ENCODE peak calls at places on chromosomes 16 and 17, in seven cellular contexts. Y is KBM-7, X is EH, H is T-helper 2 cell, V is NCI-H1105 treated with DMSO at 0.1 percent for 48 hours, R is NCI-H1092, M is posterior cingulate gyrus. W is an unnamed sample.

GRCh38 chr16:83940630-83941378 is 12.2 kb upstream of the OSGIN1 start:
- DNase-seq in Y (no peak), X (no peak), H (no peak), V (no peak), R (no peak), M (no peak), W (no peak)

GRCh38 chr17:78231991-78232759 is 744 bp downstream of the TMEM235 start:
- DNase-seq in Y (no peak), X (peak), H (no peak), V (no peak), R (no peak), M (no peak), W (no peak)

GRCh38 chr17:28747046-28747691 is 3.4 kb downstream of the TRAF4 start:
- DNase-seq in Y (no peak), X (no peak), H (no peak), V (no peak), R (peak), M (peak), W (no peak)

GRCh38 chr16:50692999-50693781 is at the start of gene NOD2:
- DNase-seq in Y (no peak), X (no peak), H (no peak), V (no peak), R (no peak), M (no peak), W (peak)

GRCh38 chr16:1010815-1011214 is 29.2 kb downstream of the SOX8 start:
- DNase-seq in Y (no peak), X (no peak), H (no peak), V (no peak), R (no peak), M (no peak), W (no peak)

GRCh38 chr16:70481929-70482536 is 27.6 kb downstream of the FCSK start:
- DNase-seq in Y (no peak), X (peak), H (no peak), V (no peak), R (no peak), M (peak), W (no peak)

GRCh38 chr17:21345236-21345635 is 30.9 kb upstream of the KCNJ12 start:
- DNase-seq in Y (no peak), X (no peak), H (no peak), V (no peak), R (no peak), M (peak), W (no peak)

GRCh38 chr16:57736419-57737281 is 1.1 kb downstream of the KATNB1 start:
- DNase-seq in Y (peak), X (peak), H (peak), V (peak), R (peak), M (peak), W (peak)

GRCh38 chr17:35432176-35433074 is at the start of gene SLFN12:
- DNase-seq in Y (no peak), X (peak), H (peak), V (no peak), R (no peak), M (no peak), W (peak)

GRCh38 chr17:31413871-31414589 is 22.6 kb downstream of the RAB11FIP4 start:
- DNase-seq in Y (no peak), X (peak), H (no peak), V (no peak), R (no peak), M (peak), W (no peak)

GRCh38 chr16:31869511-31870201 is 4.0 kb upstream of the ZNF267 start:
- DNase-seq in Y (peak), X (peak), H (peak), V (no peak), R (no peak), M (no peak), W (peak)

GRCh38 chr17:12627776-12628491 is 37.8 kb upstream of the MYOCD start:
- DNase-seq in Y (no peak), X (peak), H (no peak), V (no peak), R (no peak), M (no peak), W (no peak)

GRCh38 chr16:51140112-51140511 is 11.0 kb downstream of the SALL1 start:
- DNase-seq in Y (no peak), X (no peak), H (no peak), V (no peak), R (no peak), M (no peak), W (no peak)

GRCh38 chr17:8146381-8147140 is 5.6 kb downstream of the PER1 start:
- DNase-seq in Y (no peak), X (no peak), H (no peak), V (no peak), R (no peak), M (peak), W (no peak)

GRCh38 chr17:56616239-56616638 is 22.7 kb downstream of the NOG start:
- DNase-seq in Y (no peak), X (no peak), H (no peak), V (no peak), R (no peak), M (no peak), W (no peak)

GRCh38 chr17:2841606-2842005 is 45.4 kb downstream of the RAP1GAP2 start:
- DNase-seq in Y (no peak), X (peak), H (no peak), V (no peak), R (no peak), M (no peak), W (no peak)

GRCh38 chr17:59172436-59173004 is 17.0 kb downstream of the PRR11 start:
- DNase-seq in Y (no peak), X (no peak), H (no peak), V (no peak), R (no peak), M (peak), W (no peak)

GRCh38 chr16:24645739-24646645 is 83.5 kb upstream of the TNRC6A start:
- DNase-seq in Y (no peak), X (peak), H (no peak), V (no peak), R (no peak), M (no peak), W (no peak)

GRCh38 chr17:82228278-82228841 is 482 bp upstream of the SLC16A3 start:
- DNase-seq in Y (peak), X (peak), H (peak), V (no peak), R (no peak), M (no peak), W (peak)

GRCh38 chr17:61410555-61411089 is 11.0 kb downstream of the TBX2 start:
- DNase-seq in Y (no peak), X (peak), H (peak), V (peak), R (no peak), M (peak), W (peak)

GRCh38 chr17:19747829-19748806 is at the start of gene ALDH3A1:
- DNase-seq in Y (no peak), X (peak), H (no peak), V (no peak), R (no peak), M (peak), W (no peak)

GRCh38 chr17:3536736-3537135 is 20.9 kb downstream of the TRPV3 start:
- DNase-seq in Y (no peak), X (no peak), H (no peak), V (no peak), R (no peak), M (no peak), W (no peak)